ENCODE peak calls at places on chromosomes 4 and X, in six cellular contexts. D, O, G, Z, Q and W are unnamed samples.

GRCh38 chr4:122346036-122346435 is 32.8 kb upstream of the ADAD1 start:
- DNase-seq in D (no peak), O (peak), G (no peak), Z (peak), Q (no peak), W (no peak)

GRCh38 chr4:140092094-140092820 is 61.7 kb downstream of the MAML3 start:
- DNase-seq in D (peak), O (peak), G (peak), Z (no peak), Q (peak), W (peak)

GRCh38 chrX:3362956-3363355 is 16.5 kb upstream of the MXRA5 start:
- DNase-seq in D (no peak), O (no peak), G (no peak), Z (no peak), Q (no peak), W (no peak)

GRCh38 chr4:119227690-119228089 is 15.2 kb downstream of the USP53 start:
- DNase-seq in D (no peak), O (peak), G (no peak), Z (peak), Q (no peak), W (no peak)

GRCh38 chrX:68978211-68978780 is 149.5 kb downstream of the EFNB1 start:
- DNase-seq in D (no peak), O (peak), G (peak), Z (peak), Q (no peak), W (no peak)

GRCh38 chrX:153708415-153708814 is 15.8 kb downstream of the BCAP31 start:
- DNase-seq in D (no peak), O (peak), G (peak), Z (peak), Q (no peak), W (peak)

GRCh38 chr4:76950052-76950845 is 697 bp downstream of the SEPTIN11 start:
- DNase-seq in D (peak), O (peak), G (no peak), Z (no peak), Q (no peak), W (peak)

GRCh38 chr4:89836897-89837384 is at the start of gene SNCA:
- DNase-seq in D (no peak), O (peak), G (peak), Z (peak), Q (peak), W (peak)

GRCh38 chr4:179124957-179125356 is 1682.7 kb upstream of the AGA start:
- DNase-seq in D (peak), O (no peak), G (no peak), Z (no peak), Q (no peak), W (peak)

GRCh38 chrX:53013291-53013690 is 35.3 kb upstream of the GPR173 start:
- DNase-seq in D (no peak), O (no peak), G (no peak), Z (no peak), Q (no peak), W (no peak)

GRCh38 chrX:12987340-12987739 is 12.4 kb downstream of the TMSB4X start:
- DNase-seq in D (no peak), O (no peak), G (no peak), Z (no peak), Q (no peak), W (no peak)

GRCh38 chr4:125070869-125071268 is 243.9 kb upstream of the FAT4 start:
- DNase-seq in D (no peak), O (no peak), G (no peak), Z (no peak), Q (no peak), W (peak)

GRCh38 chrX:10656214-10656613 is 35.8 kb upstream of the MID1 start:
- DNase-seq in D (no peak), O (no peak), G (no peak), Z (no peak), Q (no peak), W (no peak)

GRCh38 chrX:69173906-69174305 is 8.7 kb upstream of the PJA1 start:
- DNase-seq in D (no peak), O (no peak), G (peak), Z (no peak), Q (no peak), W (no peak)

GRCh38 chr4:38049545-38050170 is 89.5 kb downstream of the PTTG2 start:
- DNase-seq in D (no peak), O (no peak), G (no peak), Z (no peak), Q (no peak), W (no peak)

GRCh38 chr4:119695216-119695615 is 66.6 kb upstream of the PDE5A start:
- DNase-seq in D (no peak), O (no peak), G (no peak), Z (peak), Q (no peak), W (no peak)

GRCh38 chrX:103329991-103330390 is at the start of gene TCEAL7:
- DNase-seq in D (no peak), O (no peak), G (peak), Z (peak), Q (no peak), W (peak)

GRCh38 chrX:47646636-47647035 is 3.7 kb downstream of the ELK1 start:
- DNase-seq in D (no peak), O (no peak), G (no peak), Z (no peak), Q (no peak), W (peak)

GRCh38 chr4:39357002-39357401 is 9.2 kb downstream of the RFC1 start:
- DNase-seq in D (no peak), O (no peak), G (no peak), Z (no peak), Q (no peak), W (no peak)

GRCh38 chrX:150958177-150958576 is 25.0 kb upstream of the HMGB3 start:
- DNase-seq in D (no peak), O (no peak), G (no peak), Z (no peak), Q (no peak), W (no peak)

GRCh38 chrX:129540068-129540653 is at the start of gene OCRL:
- DNase-seq in D (peak), O (peak), G (peak), Z (peak), Q (no peak), W (peak)

GRCh38 chrX:141468940-141469339 is 115.6 kb downstream of the SPANXA1 start:
- DNase-seq in D (no peak), O (no peak), G (no peak), Z (peak), Q (no peak), W (no peak)

GRCh38 chr4:153611679-153612078 is 72.4 kb upstream of the TLR2 start:
- DNase-seq in D (no peak), O (peak), G (no peak), Z (peak), Q (no peak), W (peak)

GRCh38 chr4:82899339-82899738 is 1.2 kb upstream of the THAP9 start:
- DNase-seq in D (no peak), O (peak), G (no peak), Z (no peak), Q (no peak), W (no peak)

GRCh38 chrX:44872319-44872816 is 620 bp upstream of the KDM6A start:
- DNase-seq in D (no peak), O (peak), G (no peak), Z (peak), Q (no peak), W (peak)

GRCh38 chr4:73735231-73735630 is 5.1 kb upstream of the CXCL8 start:
- DNase-seq in D (no peak), O (peak), G (no peak), Z (peak), Q (no peak), W (no peak)

GRCh38 chr4:174156239-174156826 is 127.1 kb downstream of the FBXO8 start:
- DNase-seq in D (peak), O (peak), G (no peak), Z (peak), Q (no peak), W (peak)

GRCh38 chr4:130043796-130044195 is 947.8 kb downstream of the C4orf33 start:
- DNase-seq in D (no peak), O (peak), G (no peak), Z (no peak), Q (no peak), W (no peak)

GRCh38 chrX:78665286-78665685 is 6.2 kb upstream of the RTL3 start:
- DNase-seq in D (no peak), O (no peak), G (no peak), Z (no peak), Q (no peak), W (no peak)

GRCh38 chrX:135087867-135088266 is 32.5 kb downstream of the ETDB start:
- DNase-seq in D (no peak), O (no peak), G (no peak), Z (no peak), Q (no peak), W (no peak)

GRCh38 chr4:55758570-55758969 is 61.0 kb upstream of the EXOC1L start:
- DNase-seq in D (no peak), O (peak), G (no peak), Z (no peak), Q (no peak), W (no peak)

GRCh38 chrX:140439455-140439854 is 65.4 kb downstream of the SOX3 start:
- DNase-seq in D (peak), O (peak), G (peak), Z (no peak), Q (peak), W (no peak)

GRCh38 chr4:189304179-189304578 is 636.5 kb upstream of the FRG1 start:
- DNase-seq in D (no peak), O (peak), G (no peak), Z (peak), Q (no peak), W (no peak)

GRCh38 chrX:50768801-50769200 is 45.2 kb downstream of the SHROOM4 start:
- DNase-seq in D (no peak), O (no peak), G (no peak), Z (no peak), Q (no peak), W (no peak)
- H4K8ac ChIP-seq in D (no peak), O (no peak), G (no peak), Z (no peak), Q (no peak), W (no peak)

DNA sequence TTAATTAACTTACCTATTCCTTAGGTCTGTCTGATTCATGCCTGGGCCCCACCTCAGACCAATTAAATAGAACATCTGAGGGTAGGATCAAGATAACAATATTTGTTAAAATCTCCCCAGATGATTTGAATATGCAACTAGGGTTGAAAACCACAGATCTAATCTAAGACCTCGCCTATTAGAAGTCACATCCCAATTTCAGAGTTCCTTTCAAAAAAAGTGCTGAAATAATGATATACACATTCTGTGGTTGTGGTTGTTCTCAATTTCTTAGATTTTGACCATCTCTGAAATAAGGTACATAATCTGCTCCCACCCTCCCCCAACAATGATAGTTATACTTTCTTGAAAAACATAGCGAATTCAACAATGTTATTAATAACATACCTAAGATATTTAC is 27.7 kb downstream of the NIPAL1 start:
- DNase-seq in D (no peak), O (no peak), G (no peak), Z (no peak), Q (no peak), W (no peak)
- H4K91ac ChIP-seq in D (no peak), O (no peak), G (no peak), Z (no peak), Q (no peak), W (no peak)

GRCh38 chr4:1250527-1250812 is 1.5 kb upstream of the CTBP1 start:
- DNase-seq in D (no peak), O (no peak), G (no peak), Z (no peak), Q (no peak), W (no peak)

GRCh38 chr4:1247811-1248261 is 1.1 kb downstream of the CTBP1 start:
- DNase-seq in D (peak), O (peak), G (peak), Z (no peak), Q (no peak), W (peak)

GRCh38 chr4:1248262-1249147 is at the start of gene CTBP1:
- DNase-seq in D (peak), O (peak), G (peak), Z (peak), Q (no peak), W (peak)

GRCh38 chr4:1249731-1250526 is 999 bp upstream of the CTBP1 start:
- DNase-seq in D (no peak), O (peak), G (peak), Z (no peak), Q (no peak), W (peak)

DNA sequence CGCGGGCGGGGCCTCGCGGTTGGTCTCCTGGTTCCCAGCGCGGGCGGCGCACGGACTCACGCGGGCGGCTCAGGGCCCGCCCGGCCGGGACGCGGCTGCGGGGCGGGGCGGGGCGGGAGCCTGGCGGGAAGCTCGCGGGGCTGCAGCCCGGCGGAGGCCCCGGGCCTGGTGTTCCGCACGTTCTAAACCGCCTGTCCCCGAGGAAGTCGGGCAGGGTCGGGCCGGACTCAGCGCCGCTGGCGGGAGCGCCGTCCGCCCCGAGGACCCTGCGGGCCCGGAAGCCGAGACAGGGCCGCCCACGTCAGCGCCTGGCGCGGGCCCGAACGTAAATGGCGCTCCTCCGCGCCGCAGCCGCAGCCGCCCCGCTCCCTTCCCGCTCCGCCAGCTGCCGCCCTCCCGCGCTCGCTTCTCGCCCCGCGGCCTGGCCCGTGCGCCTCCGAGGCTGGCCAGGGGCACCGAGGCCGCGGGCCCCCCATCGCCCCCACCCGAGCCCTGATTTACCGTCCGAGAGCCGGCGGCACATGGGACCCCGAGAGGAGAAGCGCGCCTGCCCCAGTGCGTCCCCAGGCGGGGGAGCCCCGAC is 309 bp upstream of the CTBP1 start:
- DNase-seq in D (peak), O (peak), G (peak), Z (peak), Q (no peak), W (peak)
- H4K8ac ChIP-seq in D (peak), O (peak), G (no peak), Z (peak), Q (peak), W (peak)

DNA sequence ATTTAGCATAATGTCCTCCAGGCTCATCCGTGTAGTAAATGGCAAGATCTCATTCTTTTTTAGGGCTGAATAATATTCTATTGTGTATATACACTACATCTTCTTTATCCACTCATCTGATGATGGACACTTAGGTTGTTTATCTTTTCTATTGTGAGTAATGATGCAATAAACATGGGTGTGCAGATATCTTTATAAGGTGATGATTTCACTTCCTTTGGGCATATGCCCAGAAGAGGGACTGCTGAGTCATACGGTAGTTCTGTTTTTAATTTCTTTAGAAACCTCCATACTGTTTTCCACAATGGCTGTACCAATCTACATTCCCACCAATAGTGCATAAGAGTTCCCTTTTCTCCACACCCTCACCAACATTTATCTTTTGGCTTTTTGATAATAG is 317.6 kb upstream of the CNKSR2 start:
- DNase-seq in D (no peak), O (no peak), G (no peak), Z (no peak), Q (no peak), W (no peak)
- H4K91ac ChIP-seq in D (no peak), O (no peak), G (no peak), Z (no peak), Q (no peak), W (no peak)

GRCh38 chr4:10115657-10116624 is 658 bp downstream of the WDR1 start:
- DNase-seq in D (no peak), O (peak), G (peak), Z (no peak), Q (no peak), W (peak)
- H4K8ac ChIP-seq in D (no peak), O (peak), G (no peak), Z (peak), Q (peak), W (peak)

GRCh38 chr4:168919706-168920324 is 90.2 kb downstream of the CBR4 start:
- DNase-seq in D (no peak), O (no peak), G (no peak), Z (no peak), Q (no peak), W (no peak)
- H4K91ac ChIP-seq in D (no peak), O (no peak), G (no peak), Z (no peak), Q (no peak), W (no peak)

GRCh38 chr4:185134176-185134869 is 8.7 kb upstream of the SLC25A4 start:
- DNase-seq in D (no peak), O (peak), G (no peak), Z (peak), Q (no peak), W (peak)

GRCh38 chr4:185127021-185127925 is 15.8 kb upstream of the SLC25A4 start:
- DNase-seq in D (no peak), O (peak), G (peak), Z (no peak), Q (no peak), W (no peak)

GRCh38 chr4:185123479-185123878 is 19.6 kb upstream of the SLC25A4 start:
- DNase-seq in D (no peak), O (no peak), G (no peak), Z (no peak), Q (no peak), W (no peak)

GRCh38 chr4:185122681-185123345 is 20.3 kb upstream of the SLC25A4 start:
- DNase-seq in D (no peak), O (peak), G (no peak), Z (no peak), Q (no peak), W (no peak)

DNA sequence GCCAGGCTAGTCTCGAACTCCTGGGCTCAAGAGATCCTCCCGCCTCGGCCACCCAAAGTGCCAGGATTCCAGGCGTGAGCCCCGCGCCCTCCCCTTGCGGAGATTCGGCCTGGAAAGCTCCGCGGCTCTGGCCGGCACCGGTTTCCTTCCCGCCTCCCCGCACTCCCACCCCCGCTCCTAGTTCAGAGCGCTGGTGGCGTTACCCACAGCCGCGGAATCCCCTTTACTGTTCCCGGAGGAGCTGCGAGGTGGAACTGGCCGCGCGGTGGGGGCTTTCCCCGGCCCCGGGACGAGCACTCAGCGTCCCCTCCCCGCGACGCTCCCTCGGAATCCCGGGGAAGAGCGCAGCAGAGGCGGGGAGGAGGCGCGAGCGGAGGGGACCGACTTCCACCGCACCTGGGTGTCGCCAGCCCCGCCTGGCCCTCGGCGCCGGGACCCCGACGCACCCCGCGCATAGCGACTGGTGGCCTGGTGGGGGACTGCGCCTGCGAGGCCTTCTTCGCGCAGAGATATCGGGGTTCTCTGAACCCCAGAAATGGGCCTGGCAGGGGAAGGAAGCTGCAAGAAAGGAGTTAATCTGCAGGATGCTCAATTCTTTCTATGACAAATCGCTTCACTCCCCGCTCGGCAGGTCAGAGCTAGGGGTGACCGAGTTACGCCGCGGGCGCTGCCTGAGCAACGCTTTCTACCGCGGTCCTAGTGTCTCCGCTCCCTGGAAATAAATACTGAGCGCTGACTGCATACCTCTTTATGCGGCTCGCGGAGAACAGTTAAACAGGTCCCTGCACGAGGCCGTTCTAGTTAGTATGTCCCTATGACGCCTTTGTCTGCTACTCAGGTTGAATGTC is 14.6 kb upstream of the SLC25A4 start:
- DNase-seq in D (peak), O (peak), G (peak), Z (no peak), Q (no peak), W (peak)
- H4K8ac ChIP-seq in D (no peak), O (peak), G (no peak), Z (no peak), Q (peak), W (no peak)

GRCh38 chr4:94690851-94691254 is 66.9 kb upstream of the BMPR1B start:
- DNase-seq in D (no peak), O (peak), G (no peak), Z (peak), Q (no peak), W (peak)
- H4K91ac ChIP-seq in D (no peak), O (no peak), G (no peak), Z (no peak), Q (no peak), W (no peak)